ENCODE peak calls at places on chromosomes 5 and 9, in eight cellular contexts. B is cardiac muscle cell; U is M059J; Q is AG08395; M is prostate gland; L is NCI-H1092; F is activated CD4-positive, CD25-positive, alpha-beta regulatory T cell treated with anti-CD3 and anti-CD28 coated beads, Interleukin-2, amount 50 U/mL, for 72 hours; D is activated naive CD8-positive, alpha-beta T cell treated with anti-CD3 and anti-CD28 coated beads, Interleukin-2, amount 50 U/mL, for 24 hours. P is an unnamed sample.

GRCh38 chr5:57745676-57746075 is 263.1 kb upstream of the ACTBL2 start:
- DNase-seq in D (no peak), F (no peak), U (peak; percentile 33), M (no peak), L (no peak), Q (no peak), B (no peak), P (no peak)

GRCh38 chr5:95620870-95621838 is 1.3 kb downstream of the GPR150 start:
- DNase-seq in U (peak; percentile 29), B (peak; percentile 46), M (no peak), L (peak; percentile 6), Q (peak; percentile 28), D (peak; percentile 60), F (peak; percentile 52), P (peak; percentile 32)

GRCh38 chr5:55220433-55221185 is 6.5 kb downstream of the MCIDAS start:
- DNase-seq in L (no peak), B (peak; percentile 51), D (no peak), Q (no peak), F (no peak), M (no peak), U (peak; percentile 44), P (no peak)

GRCh38 chr9:97846347-97846746 is 6.7 kb upstream of the FOXE1 start:
- DNase-seq in U (no peak), L (no peak), Q (no peak), D (no peak), B (no peak), F (no peak), M (no peak), P (no peak)

GRCh38 chr9:124239249-124240073 is 18.3 kb upstream of the NEK6 start:
- DNase-seq in M (no peak), B (no peak), D (peak; percentile 62), L (no peak), F (no peak), Q (no peak), U (no peak), P (no peak)

GRCh38 chr9:88852794-88853193 is 138.5 kb upstream of the S1PR3 start:
- DNase-seq in M (no peak), F (no peak), Q (peak; percentile 84), B (no peak), D (no peak), L (no peak), U (peak; percentile 97), P (no peak)

GRCh38 chr5:132495063-132495671 is 4.6 kb upstream of the IRF1 start:
- DNase-seq in Q (no peak), M (no peak), L (no peak), B (no peak), F (peak; percentile 38), D (no peak), U (no peak), P (peak; percentile 8)

GRCh38 chr9:93910598-93910997 is 44.6 kb downstream of the BARX1 start:
- DNase-seq in M (no peak), Q (no peak), B (no peak), L (no peak), F (no peak), D (no peak), U (no peak), P (no peak)

GRCh38 chr5:95519151-95519550 is 35.6 kb downstream of the SKIC3 start:
- DNase-seq in U (no peak), F (no peak), L (no peak), D (no peak), M (no peak), Q (no peak), B (no peak), P (no peak)

GRCh38 chr5:92864591-92864990 is 716.4 kb downstream of the NR2F1-AS1 start:
- DNase-seq in L (no peak), D (no peak), Q (no peak), B (no peak), F (no peak), M (no peak), U (no peak), P (no peak)

GRCh38 chr9:34010979-34011378 is 37.7 kb downstream of the UBAP2 start:
- DNase-seq in B (peak; percentile 21), D (no peak), F (no peak), U (no peak), L (peak; percentile 1), Q (no peak), M (no peak), P (no peak)

GRCh38 chr9:127316586-127317383 is 52.2 kb downstream of the GARNL3 start:
- DNase-seq in Q (peak; percentile 32), B (no peak), U (no peak), D (no peak), L (no peak), F (no peak), M (no peak), P (no peak)

GRCh38 chr9:130128782-130129424 is 43.3 kb upstream of the NCS1 start:
- DNase-seq in D (peak; percentile 59), Q (peak; percentile 22), B (peak; percentile 70), L (no peak), F (peak; percentile 45), U (peak; percentile 90), M (peak; percentile 16), P (peak; percentile 43)

GRCh38 chr9:84667571-84668203 is 1.8 kb upstream of the NTRK2 start:
- DNase-seq in Q (no peak), U (peak; percentile 31), B (peak; percentile 19), L (no peak), D (no peak), M (no peak), F (no peak), P (no peak)

GRCh38 chr9:129473523-129474244 is 147.2 kb downstream of the C9orf50 start:
- DNase-seq in D (no peak), B (no peak), U (peak; percentile 91), F (no peak), Q (peak; percentile 64), M (no peak), L (no peak), P (no peak)

GRCh38 chr9:133787749-133788015 is 49.5 kb upstream of the SARDH start:
- DNase-seq in F (no peak), Q (peak; percentile 44), U (no peak), M (no peak), B (peak; percentile 44), L (no peak), D (peak; percentile 16), P (no peak)

GRCh38 chr9:118059520-118060278 is 355.5 kb downstream of the TLR4 start:
- DNase-seq in B (peak; percentile 84), D (peak; percentile 5), U (peak; percentile 28), F (no peak), M (peak; percentile 6), Q (no peak), L (no peak), P (no peak)

GRCh38 chr5:82100303-82101077 is 128.7 kb downstream of the ATG10 start:
- DNase-seq in L (no peak), U (no peak), D (no peak), F (no peak), Q (no peak), M (no peak), B (no peak), P (no peak)

GRCh38 chr5:127022846-127023245 is 7.5 kb downstream of the MARCHF3 start:
- DNase-seq in M (no peak), F (no peak), Q (no peak), U (no peak), L (no peak), B (no peak), D (no peak), P (no peak)

GRCh38 chr9:38358390-38359296 is 33.9 kb upstream of the ALDH1B1 start:
- DNase-seq in M (no peak), D (no peak), F (no peak), B (no peak), L (no peak), Q (no peak), U (peak; percentile 95), P (no peak)

GRCh38 chr5:170348069-170348702 is 41.0 kb downstream of the KCNMB1 start:
- DNase-seq in L (no peak), U (no peak), M (no peak), D (no peak), B (no peak), Q (no peak), F (no peak), P (no peak)

GRCh38 chr5:100444961-100445360 is 90.2 kb upstream of the FAM174A start:
- DNase-seq in F (no peak), U (peak; percentile 79), D (no peak), B (no peak), Q (no peak), M (no peak), L (no peak), P (no peak)

GRCh38 chr5:102895976-102896375 is 140.9 kb downstream of the PAM start:
- DNase-seq in B (no peak), F (no peak), M (no peak), L (no peak), D (no peak), Q (no peak), U (no peak), P (no peak)

GRCh38 chr9:97419315-97419867 is 7.5 kb downstream of the TDRD7 start:
- DNase-seq in L (no peak), F (no peak), M (no peak), Q (peak; percentile 63), D (no peak), U (peak; percentile 84), B (no peak), P (no peak)

GRCh38 chr9:76616780-76617179 is 147.5 kb upstream of the PCA3 start:
- DNase-seq in Q (no peak), B (no peak), D (no peak), M (no peak), L (no peak), U (no peak), F (no peak), P (no peak)

GRCh38 chr5:134077926-134078580 is 36.4 kb upstream of the TCF7 start:
- DNase-seq in L (no peak), D (no peak), U (no peak), B (no peak), M (no peak), Q (no peak), F (peak; percentile 31), P (no peak)

GRCh38 chr9:80951675-80952074 is 737.7 kb downstream of the TLE1 start:
- DNase-seq in F (no peak), Q (no peak), L (no peak), M (no peak), B (no peak), U (peak; percentile 17), D (no peak), P (no peak)